ENCODE peak calls at places on chromosome 6, in five cellular contexts. F is activated T-helper 1 cell treated with anti-CD3 and anti-CD28 coated beads, Interleukin-12 subunit alpha, Interleukin-12 subunit beta, Interleukin-2, Interleukin-4 antibody, amounts not matched to agents 30 ng/mL and 10 ng/mL and 1 ng/mL, durations not matched to agents 14 hours and 24 hours and 36 hours; U is naive thymus-derived CD4-positive, alpha-beta T cell; C is natural killer cell; W is omental fat pad. D is an unnamed sample.

GRCh38 chr6:111626446-111626845 is 20.8 kb upstream of the TRAF3IP2 start:
- DNase-seq in F (no peak), U (no peak), C (no peak), W (no peak), D (no peak)

GRCh38 chr6:96659084-96659845 is 96.3 kb downstream of the FHL5 start:
- DNase-seq in F (no peak), U (no peak), C (no peak), W (no peak), D (no peak)

GRCh38 chr6:136795996-136796395 is 3.7 kb upstream of the MAP3K5 start:
- DNase-seq in F (no peak), U (no peak), C (no peak), W (no peak), D (no peak)

GRCh38 chr6:104789770-104790190 is 69.9 kb downstream of the HACE1 start:
- DNase-seq in F (no peak), U (peak), C (no peak), W (no peak), D (no peak)

GRCh38 chr6:5004373-5005037 is 668 bp upstream of the RPP40 start:
- DNase-seq in F (no peak), U (no peak), C (no peak), W (no peak), D (no peak)

GRCh38 chr6:161429921-161430490 is 156.1 kb upstream of the AGPAT4 start:
- DNase-seq in F (no peak), U (no peak), C (no peak), W (no peak), D (no peak)

GRCh38 chr6:45681860-45682488 is 304.2 kb upstream of the SUPT3H start:
- DNase-seq in F (peak), U (no peak), C (no peak), W (no peak), D (no peak)

GRCh38 chr6:113405326-113406050 is 451.7 kb upstream of the MARCKS start:
- DNase-seq in F (no peak), U (no peak), C (no peak), W (no peak), D (no peak)

GRCh38 chr6:125749864-125750691 is 646 bp downstream of the HEY2 start:
- DNase-seq in F (no peak), U (no peak), C (no peak), W (no peak), D (no peak)

GRCh38 chr6:27650620-27651370 is 177.9 kb upstream of the ZNF184 start:
- DNase-seq in F (no peak), U (no peak), C (no peak), W (no peak), D (no peak)

GRCh38 chr6:112468359-112468758 is 121.2 kb downstream of the RFPL4B start:
- DNase-seq in F (no peak), U (no peak), C (no peak), W (no peak), D (no peak)

GRCh38 chr6:148888853-148889252 is 142.0 kb downstream of the UST start:
- DNase-seq in F (no peak), U (no peak), C (no peak), W (no peak), D (no peak)

GRCh38 chr6:45786243-45786795 is 229.3 kb downstream of the CLIC5 start:
- DNase-seq in F (no peak), U (no peak), C (no peak), W (no peak), D (no peak)

GRCh38 chr6:81054011-81054410 is 698.5 kb downstream of the TENT5A start:
- DNase-seq in F (no peak), U (no peak), C (no peak), W (no peak), D (no peak)

GRCh38 chr6:42729731-42730130 is 7.3 kb upstream of the PRPH2 start:
- DNase-seq in F (no peak), U (no peak), C (no peak), W (no peak), D (no peak)

GRCh38 chr6:146598785-146599405 is at the start of gene ADGB:
- DNase-seq in F (no peak), U (no peak), C (no peak), W (no peak), D (peak)

GRCh38 chr6:167495506-167496391 is 170.9 kb downstream of the TTLL2 start:
- DNase-seq in F (no peak), U (no peak), C (no peak), W (no peak), D (peak)

GRCh38 chr6:69456086-69456485 is 340.7 kb downstream of the LMBRD1 start:
- DNase-seq in F (no peak), U (no peak), C (no peak), W (no peak), D (peak)

GRCh38 chr6:5084192-5084786 is 852 bp upstream of the PPP1R3G start:
- DNase-seq in F (no peak), U (no peak), C (no peak), W (no peak), D (peak)

GRCh38 chr6:68976260-68976659 is 341.2 kb downstream of the ADGRB3 start:
- DNase-seq in F (no peak), U (no peak), C (no peak), W (no peak), D (no peak)

GRCh38 chr6:90233994-90234393 is 62.6 kb downstream of the BACH2 start:
- DNase-seq in F (peak), U (peak), C (no peak), W (no peak), D (no peak)

GRCh38 chr6:156589281-156589680 is 187.9 kb upstream of the ARID1B start:
- DNase-seq in F (no peak), U (no peak), C (no peak), W (no peak), D (no peak)

GRCh38 chr6:38637756-38638155 is 2.0 kb downstream of the BTBD9 start:
- DNase-seq in F (no peak), U (no peak), C (no peak), W (no peak), D (no peak)

GRCh38 chr6:5108536-5108935 is 23.4 kb downstream of the PPP1R3G start:
- DNase-seq in F (no peak), U (no peak), C (no peak), W (no peak), D (peak)

GRCh38 chr6:1993049-1993448 is 252.4 kb downstream of the GMDS start:
- DNase-seq in F (no peak), U (no peak), C (no peak), W (no peak), D (no peak)

GRCh38 chr6:3136361-3136760 is 17.9 kb downstream of the BPHL start:
- DNase-seq in F (no peak), U (no peak), C (no peak), W (no peak), D (no peak)

GRCh38 chr6:37314803-37315515 is 38.8 kb upstream of the RNF8 start:
- DNase-seq in F (peak), U (peak), C (no peak), W (no peak), D (no peak)

GRCh38 chr6:33116881-33117711 is 41.3 kb downstream of the HLA-DPB1 start:
- DNase-seq in F (no peak), U (no peak), C (no peak), W (no peak), D (no peak)

GRCh38 chr6:151240861-151241642 is 1.3 kb downstream of the AKAP12 start:
- DNase-seq in F (no peak), U (no peak), C (no peak), W (no peak), D (peak)

GRCh38 chr6:81309841-81310240 is 442.6 kb downstream of the TENT5A start:
- DNase-seq in F (no peak), U (no peak), C (no peak), W (no peak), D (no peak)

GRCh38 chr6:2632368-2632767 is 118.4 kb downstream of the MYLK4 start:
- DNase-seq in F (no peak), U (no peak), C (no peak), W (no peak), D (no peak)

D was measured in posterior cingulate gyrus.